ENCODE peak calls at places on chromosomes 16 and 17, in nine cellular contexts. D is stomach, E is heart right ventricle, H is transverse colon, N is psoas muscle, Z is osteoblast, W is mucosa of descending colon, F is cardiac muscle cell, Q is ascending aorta. U is an unnamed sample. For H3K9me3, the result is how much of the 10 kb centered on the place peaks cover.

GRCh38 chr16:12587170-12587569 is 216.5 kb downstream of the CPPED1 start:
- DNase-seq in E (no peak), D (no peak), W (no peak), Q (no peak), F (no peak), H (no peak), Z (peak), N (no peak), U (no peak)

GRCh38 chr17:58381124-58381838 is 29.3 kb upstream of the SUPT4H1 start:
- DNase-seq in Q (no peak), E (no peak), W (no peak), D (peak), F (no peak), H (no peak), Z (no peak), N (no peak), U (no peak)

GRCh38 chr17:41528959-41529353 is 848 bp upstream of the KRT19 start:
- DNase-seq in Z (peak), W (peak), Q (no peak), H (peak), N (no peak), F (no peak), E (no peak), D (peak), U (no peak)

GRCh38 chr16:55031481-55031880 is 100.8 kb downstream of the IRX5 start:
- DNase-seq in W (no peak), Q (no peak), Z (no peak), E (no peak), H (no peak), D (no peak), N (no peak), F (no peak), U (no peak)

GRCh38 chr16:30184430-30185140 is 1.2 kb downstream of the CORO1A start:
- DNase-seq in H (peak), E (peak), D (peak), Z (peak), Q (peak), F (no peak), N (no peak), W (peak), U (peak)

GRCh38 chr16:10226672-10227306 is 44.6 kb upstream of the GRIN2A start:
- DNase-seq in H (no peak), Z (no peak), N (no peak), D (no peak), Q (no peak), E (no peak), W (no peak), F (no peak), U (no peak)

GRCh38 chr17:72421128-72422092 is 300.6 kb downstream of the SOX9 start:
- DNase-seq in N (peak), Z (peak), H (peak), D (peak), E (no peak), F (no peak), W (peak), Q (no peak), U (no peak)

GRCh38 chr16:3965306-3965705 is 84.8 kb upstream of the CREBBP start:
- DNase-seq in D (no peak), F (no peak), H (no peak), E (no peak), N (no peak), Z (no peak), Q (no peak), W (no peak), U (no peak)

GRCh38 chr16:340370-341091 is 12.0 kb downstream of the AXIN1 start:
- DNase-seq in E (no peak), Q (no peak), H (no peak), N (no peak), D (no peak), Z (peak), F (no peak), W (no peak), U (no peak)

GRCh38 chr16:339680-340079 is 12.8 kb downstream of the AXIN1 start:
- DNase-seq in Z (peak), F (no peak), N (no peak), E (no peak), Q (no peak), W (no peak), D (no peak), H (peak), U (no peak)

GRCh38 chr16:345686-346231 is 6.8 kb downstream of the AXIN1 start:
- DNase-seq in Q (no peak), F (no peak), W (no peak), E (no peak), H (no peak), Z (no peak), N (no peak), D (no peak), U (no peak)

GRCh38 chr16:346587-346986 is 5.9 kb downstream of the AXIN1 start:
- DNase-seq in D (no peak), E (no peak), Z (peak), Q (no peak), N (no peak), H (no peak), W (no peak), F (no peak), U (no peak)

GRCh38 chr16:342455-343213 is 9.9 kb downstream of the AXIN1 start:
- DNase-seq in Z (no peak), F (no peak), Q (no peak), D (no peak), E (no peak), H (no peak), N (no peak), W (no peak), U (no peak)
- TF ChIP-seq CTCF in Z (no peak), F (no peak), Q (no peak), D (no peak), E (no peak), H (no peak), N (no peak), W (no peak), U (no peak)

GRCh38 chr16:35573407-35573806 is 2114.0 kb downstream of the TP53TG3F start:
- DNase-seq in F (no peak), Z (no peak), H (no peak), N (no peak), Q (no peak), E (no peak), W (no peak), D (no peak), U (no peak)

GRCh38 chr16:35570946-35571345 is 2111.5 kb downstream of the TP53TG3F start:
- DNase-seq in H (no peak), F (no peak), D (no peak), W (no peak), Z (no peak), Q (no peak), N (no peak), E (no peak), U (no peak)

GRCh38 chr16:35574011-35574410 is 2114.6 kb downstream of the TP53TG3F start:
- DNase-seq in Z (no peak), F (no peak), H (no peak), Q (no peak), N (no peak), D (no peak), E (no peak), W (no peak), U (no peak)

GRCh38 chr16:35574454-35575431 is 2115.3 kb downstream of the TP53TG3F start:
- DNase-seq in H (no peak), Z (no peak), Q (no peak), D (no peak), W (no peak), E (no peak), F (no peak), N (no peak), U (no peak)

GRCh38 chr16:35572186-35572585 is 2112.8 kb downstream of the TP53TG3F start:
- DNase-seq in Z (no peak), N (no peak), Q (no peak), D (no peak), W (no peak), E (no peak), F (no peak), H (no peak), U (no peak)
- H3K9me3 ChIP-seq in Z (under half), N (under half), Q (under half), D (under half), W (half or more), E (under half), F (under half), H (under half), U (under half)

GRCh38 chr16:88130681-88131080 is 179.4 kb downstream of the BANP start:
- DNase-seq in D (no peak), H (no peak), W (peak), E (no peak), N (peak), Z (no peak), Q (no peak), F (no peak), U (peak)

GRCh38 chr16:88131966-88132365 is 180.7 kb downstream of the BANP start:
- DNase-seq in D (no peak), W (peak), F (no peak), Q (no peak), N (no peak), E (no peak), Z (no peak), H (no peak), U (peak)

GRCh38 chr16:88131256-88131655 is 180.0 kb downstream of the BANP start:
- DNase-seq in Q (no peak), W (peak), H (no peak), E (no peak), F (no peak), N (no peak), Z (no peak), D (no peak), U (peak)

GRCh38 chr16:88130016-88130415 is 178.8 kb downstream of the BANP start:
- DNase-seq in E (no peak), W (peak), N (peak), D (no peak), F (no peak), Q (no peak), H (no peak), Z (no peak), U (peak)

GRCh38 chr16:88128556-88128955 is 177.3 kb downstream of the BANP start:
- DNase-seq in Q (no peak), F (no peak), N (no peak), E (no peak), Z (no peak), H (no peak), D (no peak), W (peak), U (peak)
- TF ChIP-seq CTCF in Q (no peak), F (no peak), N (no peak), E (no peak), Z (no peak), H (no peak), D (no peak), W (no peak), U (no peak)

GRCh38 chr17:53134546-53134945 is 688.2 kb upstream of the KIF2B start:
- DNase-seq in Z (no peak), N (no peak), F (no peak), H (no peak), W (no peak), E (no peak), D (no peak), Q (no peak), U (no peak)
- H3K9me3 ChIP-seq in Z (under half), N (under half), F (under half), H (under half), W (under half), E (under half), D (under half), Q (under half), U (under half)

GRCh38 chr16:67280090-67281015 is 1.0 kb downstream of the PLEKHG4 start:
- DNase-seq in W (no peak), D (no peak), E (no peak), N (no peak), Q (no peak), H (no peak), F (no peak), Z (peak), U (no peak)

GRCh38 chr16:67279296-67280089 is at the start of gene PLEKHG4:
- DNase-seq in Z (peak), F (peak), N (peak), D (peak), W (peak), E (peak), Q (peak), H (peak), U (peak)

GRCh38 chr16:67277999-67278772 is 1.1 kb upstream of the PLEKHG4 start:
- DNase-seq in H (no peak), N (peak), W (peak), F (no peak), D (no peak), Z (peak), E (no peak), Q (peak), U (no peak)

GRCh38 chr16:67277294-67277998 is 1.9 kb upstream of the PLEKHG4 start:
- DNase-seq in E (no peak), W (peak), Q (peak), F (no peak), N (peak), Z (peak), H (peak), D (no peak), U (no peak)

GRCh38 chr16:67278773-67279295 is 498 bp upstream of the PLEKHG4 start:
- DNase-seq in E (no peak), H (peak), D (no peak), N (peak), Z (peak), W (peak), Q (no peak), F (no peak), U (peak)
- TF ChIP-seq CTCF in E (no peak), H (no peak), D (no peak), N (no peak), Z (no peak), W (no peak), Q (no peak), F (peak), U (no peak)

GRCh38 chr16:35692824-35693223 is 2233.4 kb downstream of the TP53TG3F start:
- DNase-seq in F (no peak), D (no peak), W (no peak), Q (no peak), E (no peak), H (no peak), N (no peak), Z (peak), U (no peak)
- H3K9me3 ChIP-seq in F (under half), D (under half), W (half or more), Q (under half), E (under half), H (under half), N (under half), Z (under half), U (under half)

DNA sequence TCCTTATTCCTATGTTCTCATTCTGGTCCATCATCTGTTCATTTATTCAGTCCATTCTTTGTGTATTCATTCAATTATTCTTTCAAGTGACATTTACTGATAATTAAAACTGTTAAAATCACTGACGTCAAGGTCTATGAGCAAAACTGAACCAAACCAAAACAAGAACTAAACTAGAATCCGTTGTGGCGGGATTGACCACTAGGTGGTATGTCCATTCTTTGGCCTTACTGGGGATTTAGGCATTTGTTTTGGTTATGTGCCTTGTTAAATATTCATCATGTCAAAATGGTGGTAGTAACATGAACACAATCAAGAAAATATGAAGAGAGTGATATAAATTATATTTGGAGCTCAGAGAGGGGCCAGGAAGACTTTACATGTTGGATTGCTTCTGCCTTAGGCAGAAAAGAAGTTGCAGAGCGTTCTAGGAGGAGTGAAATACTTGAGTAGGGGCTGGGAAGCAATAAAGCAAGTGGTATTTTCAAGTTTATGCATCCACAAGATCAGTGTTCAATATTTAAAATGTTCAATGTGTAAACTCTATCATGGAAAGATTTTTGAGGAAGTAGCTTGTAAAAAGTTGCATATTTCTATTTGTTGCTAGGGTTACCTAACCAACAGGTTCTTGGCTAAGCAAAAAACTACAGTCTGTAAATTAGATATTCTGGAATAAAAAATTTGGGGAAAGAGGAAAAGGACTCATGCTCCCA is 129.0 kb downstream of the CDH13 start:
- DNase-seq in Z (no peak), Q (no peak), D (no peak), N (no peak), F (peak), W (no peak), H (no peak), E (no peak), U (no peak)
- TF ChIP-seq CTCF in Z (peak), Q (no peak), D (no peak), N (no peak), F (peak), W (no peak), H (no peak), E (no peak), U (no peak)

GRCh38 chr16:35463358-35463757 is 2003.9 kb downstream of the TP53TG3F start:
- DNase-seq in N (no peak), Q (no peak), E (no peak), Z (no peak), D (no peak), F (no peak), W (no peak), H (no peak), U (no peak)
- H3K9me3 ChIP-seq in N (under half), Q (under half), E (under half), Z (under half), D (under half), F (under half), W (half or more), H (under half), U (under half)

U was measured in lower lobe of right lung.